ENCODE peak calls at places on chromosomes 11 and 22, in four cellular contexts. C, X, M and N are unnamed samples. For H3K27me3, the result is how much of the 10 kb centered on the place peaks cover.

GRCh38 chr22:37068859-37069258 is 17.3 kb downstream of the KCTD17 start:
- DNase-seq in C (no peak), X (no peak), M (no peak), N (no peak)

GRCh38 chr11:57340228-57340627 is 2.1 kb downstream of the P2RX3 start:
- DNase-seq in C (no peak), X (no peak), M (no peak), N (no peak)

GRCh38 chr11:102026975-102027374 is 20.3 kb upstream of the CFAP300 start:
- DNase-seq in C (no peak), X (no peak), M (no peak), N (no peak)

GRCh38 chr11:12680246-12680939 is 6.2 kb downstream of the TEAD1 start:
- DNase-seq in C (peak), X (peak), M (peak), N (peak)

GRCh38 chr11:66478823-66479740 is 1.2 kb upstream of the DPP3 start:
- DNase-seq in C (peak), X (peak), M (peak), N (no peak)

GRCh38 chr11:6648505-6648904 is 7.1 kb downstream of the DCHS1 start:
- DNase-seq in C (no peak), X (no peak), M (no peak), N (no peak)

GRCh38 chr22:10741210-10741609 is 4786.8 kb upstream of the OR11H1 start:
- DNase-seq in C (no peak), X (no peak), M (no peak), N (no peak)

GRCh38 chr22:32557424-32557823 is 82.8 kb downstream of the FBXO7 start:
- DNase-seq in C (peak), X (peak), M (no peak), N (no peak)

GRCh38 chr22:29879738-29880137 is 3.2 kb upstream of the MTMR3 start:
- DNase-seq in C (no peak), X (no peak), M (no peak), N (no peak)

GRCh38 chr11:13772223-13773046 is 104.0 kb downstream of the FAR1 start:
- DNase-seq in C (no peak), X (no peak), M (no peak), N (no peak)

GRCh38 chr11:12112731-12113130 is 2.3 kb downstream of the MICAL2 start:
- DNase-seq in C (no peak), X (no peak), M (no peak), N (no peak)

GRCh38 chr11:36073411-36074203 is 129.7 kb downstream of the LDLRAD3 start:
- DNase-seq in C (no peak), X (no peak), M (peak), N (peak)

GRCh38 chr11:73396985-73397384 is 20.8 kb downstream of the RELT start:
- DNase-seq in C (peak), X (no peak), M (peak), N (peak)

GRCh38 chr11:64251986-64252837 is 882 bp downstream of the PLCB3 start:
- DNase-seq in C (peak), X (peak), M (no peak), N (peak)

GRCh38 chr11:104372111-104372510 is 208.2 kb upstream of the PDGFD start:
- DNase-seq in C (no peak), X (no peak), M (peak), N (no peak)

GRCh38 chr11:107043242-107043991 is 25.1 kb upstream of the GUCY1A2 start:
- DNase-seq in C (no peak), X (no peak), M (no peak), N (no peak)

GRCh38 chr11:20949585-20949984 is 280.2 kb downstream of the NELL1 start:
- DNase-seq in C (no peak), X (no peak), M (no peak), N (no peak)

GRCh38 chr11:70080763-70081162 is 2.6 kb downstream of the ANO1 start:
- DNase-seq in C (no peak), X (no peak), M (no peak), N (no peak)

GRCh38 chr22:49010901-49011300 is 816.8 kb downstream of the BRD1 start:
- DNase-seq in C (no peak), X (no peak), M (no peak), N (no peak)

GRCh38 chr11:94910779-94911178 is 62.6 kb downstream of the CWC15 start:
- DNase-seq in C (no peak), X (no peak), M (no peak), N (no peak)

GRCh38 chr22:36554101-36554500 is 25.1 kb upstream of the EIF3D start:
- DNase-seq in C (no peak), X (no peak), M (no peak), N (no peak)

GRCh38 chr11:116342148-116342547 is 430.6 kb downstream of the BUD13 start:
- DNase-seq in C (no peak), X (no peak), M (no peak), N (no peak)

GRCh38 chr11:126282361-126282741 is 542 bp upstream of the TIRAP start:
- DNase-seq in C (peak), X (peak), M (peak), N (peak)

GRCh38 chr11:22668005-22668796 is 1.8 kb downstream of the GAS2 start:
- DNase-seq in C (no peak), X (no peak), M (no peak), N (no peak)

GRCh38 chr11:103716363-103716762 is 320.1 kb upstream of the DDI1 start:
- DNase-seq in C (no peak), X (no peak), M (no peak), N (no peak)

GRCh38 chr11:65422633-65423515 is at the start of gene NEAT1:
- DNase-seq in C (peak), X (peak), M (peak), N (peak)

GRCh38 chr11:89293966-89294679 is 116.4 kb downstream of the TYR start:
- DNase-seq in C (peak), X (no peak), M (no peak), N (peak)

GRCh38 chr11:3109921-3110706 is 52.9 kb upstream of the CARS1 start:
- DNase-seq in C (peak), X (peak), M (peak), N (peak)

GRCh38 chr22:28795932-28796856 is 4.2 kb downstream of the XBP1 start:
- DNase-seq in C (no peak), X (no peak), M (no peak), N (no peak)
- TF ChIP-seq POLR2A in C (no peak), X (no peak), M (no peak), N (no peak)

DNA sequence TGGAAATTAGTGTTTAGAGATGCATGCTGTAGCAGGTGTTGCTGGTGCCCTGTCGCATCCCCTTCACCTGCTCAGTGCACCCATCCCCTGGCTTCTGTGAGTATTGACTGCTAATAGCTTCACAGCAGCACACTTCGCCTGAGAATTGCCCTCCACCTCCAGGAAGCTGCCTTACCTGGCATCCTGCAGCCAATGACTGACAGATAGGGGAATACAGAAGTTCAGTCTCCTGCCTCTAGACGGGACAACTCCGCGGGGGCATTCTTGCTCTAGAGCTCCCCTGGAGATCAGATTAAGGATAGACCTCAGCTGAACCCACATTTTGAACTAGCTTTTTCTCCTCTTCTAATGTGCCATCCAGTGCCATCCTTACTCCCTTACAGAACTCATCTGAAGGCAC is 9.3 kb upstream of the CD3E start:
- DNase-seq in C (no peak), X (no peak), M (no peak), N (no peak)
- TF ChIP-seq CTCF in C (no peak), X (no peak), M (no peak), N (no peak)

DNA sequence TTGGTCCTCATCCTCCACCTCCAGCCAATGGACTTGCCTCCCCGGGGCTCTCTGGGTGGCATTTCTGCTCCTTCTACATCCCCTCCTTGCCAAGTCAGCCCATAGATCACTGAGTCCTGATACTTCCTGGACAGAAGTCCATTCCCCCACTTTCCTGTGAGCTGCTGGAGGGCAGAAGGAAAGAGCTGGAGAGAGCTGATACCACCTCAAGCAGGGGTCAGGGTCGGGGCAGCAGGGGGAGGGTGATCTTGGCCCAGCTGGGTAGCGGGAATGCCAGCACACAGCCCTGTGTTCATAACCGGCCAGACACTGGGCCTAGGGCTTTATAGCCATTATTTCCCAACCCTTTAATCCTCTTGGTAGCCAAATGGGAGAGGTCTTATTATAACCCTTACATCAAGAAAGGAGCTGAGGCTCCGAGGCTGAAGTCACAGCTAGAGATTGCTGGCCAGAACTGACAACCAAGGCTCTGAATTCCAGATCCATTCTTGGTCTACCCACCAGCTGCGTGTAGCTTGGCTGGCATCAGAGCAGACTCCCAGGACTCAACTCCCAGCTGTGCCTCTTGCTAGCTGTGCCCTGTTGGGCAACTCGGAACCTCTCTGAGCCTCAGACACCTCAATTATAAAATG is 39.9 kb downstream of the CD6 start:
- DNase-seq in C (no peak), X (no peak), M (no peak), N (peak)
- H3K27me3 ChIP-seq in C (under half), X (under half), M (under half), N (under half)

DNA sequence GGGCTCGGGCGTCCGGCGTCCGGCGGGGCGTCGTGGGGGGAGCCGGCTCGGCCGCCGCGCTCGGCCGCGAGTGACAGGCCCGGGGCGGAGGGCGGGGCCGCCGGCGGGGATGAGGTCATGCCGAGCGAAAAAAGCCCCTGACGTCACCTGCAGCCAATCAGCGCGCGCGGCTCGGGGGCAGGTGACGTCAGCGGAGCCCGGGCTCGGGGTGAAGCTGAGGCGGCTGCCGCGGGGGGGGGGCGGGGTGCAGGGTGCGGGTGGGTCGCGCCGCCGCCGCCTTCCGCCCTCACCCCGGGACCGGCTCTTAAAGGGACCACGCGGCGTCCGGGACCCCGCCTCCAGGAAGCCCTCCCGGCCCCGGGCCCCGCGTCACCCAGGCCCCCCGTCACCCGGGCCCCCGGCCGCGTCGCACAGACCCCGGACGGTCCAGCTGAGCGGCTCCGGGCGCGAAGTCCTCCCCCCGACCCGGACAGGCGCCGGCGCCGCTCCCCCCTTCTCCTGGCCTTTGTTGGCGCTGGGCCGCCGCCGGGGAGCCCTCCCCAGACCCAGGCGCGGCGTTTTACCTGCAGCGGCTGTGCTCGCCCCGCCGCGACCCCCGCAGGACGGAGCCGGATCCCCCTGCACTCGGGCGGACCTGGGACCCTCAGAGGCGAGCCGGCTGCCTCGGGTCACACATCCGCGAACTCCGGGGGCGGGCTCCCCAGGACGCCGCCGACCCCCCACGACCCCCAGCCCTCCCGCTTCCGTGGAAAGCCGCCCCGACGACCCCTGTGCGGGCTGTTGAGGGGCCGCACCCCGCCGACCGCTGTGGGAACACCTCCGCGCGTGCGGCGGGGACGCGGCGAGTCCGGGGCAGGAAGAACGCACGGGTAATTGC is at the start of gene DUSP8:
- DNase-seq in C (peak), X (peak), M (peak), N (peak)
- TF ChIP-seq POLR2A in C (peak), X (peak), M (peak), N (no peak)

GRCh38 chr11:25961539-25961938 is 370.4 kb upstream of the ANO3 start:
- DNase-seq in C (no peak), X (no peak), M (no peak), N (no peak)
- TF ChIP-seq CTCF in C (no peak), X (peak), M (no peak), N (no peak)

GRCh38 chr22:47423861-47424820 is 661.7 kb downstream of the TBC1D22A start:
- DNase-seq in C (no peak), X (no peak), M (no peak), N (no peak)
- H3K27me3 ChIP-seq in C (under half), X (under half), M (under half), N (under half)

GRCh38 chr11:109940816-109941215 is 152.4 kb upstream of the ZC3H12C start:
- DNase-seq in C (no peak), X (no peak), M (no peak), N (no peak)
- TF ChIP-seq POLR2A in C (no peak), X (no peak), M (no peak), N (no peak)